ENCODE peak calls at places on chromosomes 16 and 17, in seven cellular contexts. X, G, D, N, R, C and K are unnamed samples.

GRCh38 chr17:68085751-68086445 is 50.4 kb downstream of the KPNA2 start:
- DNase-seq in X (no peak), G (no peak), D (no peak), N (no peak), R (no peak), C (no peak), K (no peak)

GRCh38 chr17:68556551-68556950 is 44.3 kb downstream of the PRKAR1A start:
- DNase-seq in X (no peak), G (no peak), D (no peak), N (no peak), R (no peak), C (no peak), K (no peak)

GRCh38 chr16:70774261-70774660 is 26.7 kb downstream of the VAC14 start:
- DNase-seq in X (no peak), G (no peak), D (no peak), N (no peak), R (no peak), C (no peak), K (no peak)

GRCh38 chr17:50195196-50195865 is 6.1 kb downstream of the COL1A1 start:
- DNase-seq in X (no peak), G (no peak), D (no peak), N (no peak), R (peak; percentile 73), C (no peak), K (peak; percentile 47)

GRCh38 chr17:82859431-82860403 is 19.9 kb upstream of the ZNF750 start:
- DNase-seq in X (peak; percentile 49), G (no peak), D (no peak), N (no peak), R (peak; percentile 86), C (peak; percentile 93), K (no peak)

GRCh38 chr17:33192961-33193911 is 99.9 kb downstream of the ASIC2 start:
- DNase-seq in X (no peak), G (no peak), D (no peak), N (no peak), R (peak; percentile 89), C (no peak), K (no peak)

GRCh38 chr17:56594528-56595418 is 1.3 kb downstream of the NOG start:
- DNase-seq in X (no peak), G (no peak), D (no peak), N (no peak), R (peak; percentile 30), C (peak; percentile 60), K (no peak)

GRCh38 chr16:68790130-68790761 is 53.1 kb upstream of the TANGO6 start:
- DNase-seq in X (no peak), G (no peak), D (no peak), N (no peak), R (peak; percentile 94), C (peak; percentile 97), K (no peak)

GRCh38 chr16:59116744-59117143 is 382.6 kb upstream of the GOT2 start:
- DNase-seq in X (no peak), G (no peak), D (no peak), N (no peak), R (no peak), C (no peak), K (no peak)

GRCh38 chr16:68257906-68258800 is 6.2 kb upstream of the SLC7A6 start:
- DNase-seq in X (no peak), G (no peak), D (no peak), N (no peak), R (peak; percentile 35), C (peak; percentile 96), K (no peak)

GRCh38 chr17:14784997-14785696 is 480.0 kb downstream of the PMP22 start:
- DNase-seq in X (peak; percentile 4), G (no peak), D (no peak), N (no peak), R (no peak), C (no peak), K (peak; percentile 61)

GRCh38 chr16:85413713-85414663 is 199.1 kb upstream of the GSE1 start:
- DNase-seq in X (no peak), G (no peak), D (no peak), N (no peak), R (no peak), C (no peak), K (no peak)

GRCh38 chr17:32156656-32157055 is 14.4 kb downstream of the RHOT1 start:
- DNase-seq in X (no peak), G (no peak), D (no peak), N (no peak), R (no peak), C (no peak), K (no peak)

GRCh38 chr16:58022601-58023371 is 2.8 kb upstream of the MMP15 start:
- DNase-seq in X (no peak), G (no peak), D (peak; percentile 80), N (peak; percentile 80), R (peak; percentile 73), C (no peak), K (peak; percentile 66)

GRCh38 chr16:81237282-81237681 is 1.2 kb upstream of the BCO1 start:
- DNase-seq in X (no peak), G (no peak), D (peak; percentile 66), N (peak; percentile 78), R (peak; percentile 86), C (no peak), K (peak; percentile 81)

GRCh38 chr16:9112844-9113186 is 21.4 kb downstream of the HAPSTR1 start:
- DNase-seq in X (no peak), G (no peak), D (no peak), N (no peak), R (no peak), C (no peak), K (no peak)

GRCh38 chr16:9112166-9112843 is 20.9 kb downstream of the HAPSTR1 start:
- DNase-seq in X (no peak), G (no peak), D (no peak), N (no peak), R (no peak), C (no peak), K (peak; percentile 38)

GRCh38 chr16:9114112-9114511 is 22.7 kb downstream of the HAPSTR1 start:
- DNase-seq in X (no peak), G (no peak), D (no peak), N (no peak), R (no peak), C (no peak), K (no peak)

GRCh38 chr16:9114842-9115241 is 23.4 kb downstream of the HAPSTR1 start:
- DNase-seq in X (no peak), G (no peak), D (no peak), N (no peak), R (no peak), C (no peak), K (no peak)

DNA sequence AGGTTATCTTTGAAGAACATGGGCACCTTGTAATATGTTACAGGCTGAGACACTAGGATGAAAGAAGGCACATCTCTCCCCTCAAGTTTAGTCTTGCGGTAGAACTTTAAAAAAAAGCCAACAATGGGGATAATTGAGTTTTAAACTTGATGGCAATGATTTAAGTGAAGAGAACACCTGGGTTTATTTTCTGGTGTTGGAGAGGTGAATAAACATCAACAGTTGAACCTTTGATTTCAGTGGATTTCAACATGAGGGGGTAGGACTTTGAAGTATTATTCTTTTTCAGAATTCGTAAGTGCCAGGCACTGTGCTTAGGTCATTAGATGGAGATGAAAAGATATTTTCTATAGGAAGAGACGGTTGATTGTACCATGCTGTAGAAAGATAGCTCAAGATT is 22.3 kb downstream of the HAPSTR1 start:
- DNase-seq in X (no peak), G (no peak), D (no peak), N (no peak), R (no peak), C (no peak), K (no peak)
- H3K4me1 ChIP-seq in X (peaks cover 66% of the 10 kb centered on the region), G (peaks cover 55% of the 10 kb centered on the region), D (peaks cover 70% of the 10 kb centered on the region), N (peaks cover 85% of the 10 kb centered on the region), R (peaks cover 14% of the 10 kb centered on the region), C (peaks cover 78% of the 10 kb centered on the region), K (peaks cover 9% of the 10 kb centered on the region)

GRCh38 chr16:88429387-88430184 is 23.5 kb upstream of the ZFPM1 start:
- DNase-seq in X (no peak), G (no peak), D (no peak), N (no peak), R (no peak), C (no peak), K (no peak)

GRCh38 chr16:88430185-88430523 is 22.9 kb upstream of the ZFPM1 start:
- DNase-seq in X (no peak), G (no peak), D (no peak), N (no peak), R (no peak), C (no peak), K (no peak)

GRCh38 chr16:88428156-88428555 is 24.9 kb upstream of the ZFPM1 start:
- DNase-seq in X (no peak), G (no peak), D (no peak), N (no peak), R (no peak), C (no peak), K (no peak)

GRCh38 chr16:88427376-88427775 is 25.7 kb upstream of the ZFPM1 start:
- DNase-seq in X (no peak), G (no peak), D (no peak), N (no peak), R (no peak), C (no peak), K (no peak)

DNA sequence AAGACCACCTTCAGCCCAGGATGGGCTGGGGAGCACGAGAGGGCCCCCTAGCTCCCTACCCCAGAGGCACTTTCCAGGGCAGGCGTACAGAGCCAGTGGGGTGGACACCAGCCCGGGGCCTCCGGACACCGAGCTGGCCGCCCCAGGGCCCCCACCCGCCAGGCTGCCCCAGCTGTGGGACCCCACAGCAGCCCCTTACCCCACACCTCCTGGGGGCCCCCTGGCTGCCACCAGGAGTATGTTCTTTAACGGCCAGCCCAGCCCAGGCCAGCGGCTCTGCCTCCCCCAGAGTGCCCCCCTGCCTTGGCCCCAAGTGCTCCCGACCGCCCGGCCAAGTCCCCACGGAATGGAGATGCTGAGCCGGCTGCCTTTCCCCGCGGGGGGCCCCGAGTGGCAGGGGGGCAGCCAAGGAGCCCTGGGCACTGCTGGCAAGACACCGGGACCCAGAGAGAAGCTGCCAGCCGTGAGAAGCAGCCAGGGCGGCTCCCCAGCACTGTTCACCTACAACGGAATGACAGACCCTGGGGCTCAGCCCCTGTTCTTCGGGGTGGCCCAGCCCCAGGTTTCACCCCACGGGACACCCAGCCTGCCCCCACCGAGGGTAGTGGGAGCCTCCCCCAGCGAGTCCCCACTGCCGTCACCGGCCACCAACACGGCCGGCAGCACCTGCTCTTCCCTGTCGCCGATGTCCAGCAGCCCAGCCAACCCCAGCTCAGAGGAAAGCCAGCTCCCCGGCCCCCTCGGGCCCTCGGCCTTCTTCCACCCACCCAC is 24.3 kb upstream of the ZFPM1 start:
- DNase-seq in X (no peak), G (no peak), D (no peak), N (no peak), R (no peak), C (no peak), K (no peak)
- TF ChIP-seq CTCF in X (no peak), G (no peak), D (no peak), N (no peak), R (no peak), C (peak; percentile 39), K (no peak)

GRCh38 chr16:2009791-2010510 is at the start of gene ZNF598:
- DNase-seq in X (peak; percentile 72), G (no peak), D (peak; percentile 87), N (peak; percentile 88), R (peak; percentile 85), C (peak; percentile 52), K (peak; percentile 88)
- H3K4me1 ChIP-seq in X (peaks cover 50% of the 10 kb centered on the region), G (peaks cover 28% of the 10 kb centered on the region), D (peaks cover 32% of the 10 kb centered on the region), N (peaks cover 48% of the 10 kb centered on the region), R (peaks cover 16% of the 10 kb centered on the region), C (peaks cover 27% of the 10 kb centered on the region), K (peaks cover 25% of the 10 kb centered on the region)

GRCh38 chr17:42124256-42124655 is 1.7 kb downstream of the HSPB9 start:
- DNase-seq in X (no peak), G (no peak), D (no peak), N (no peak), R (no peak), C (no peak), K (no peak)
- TF ChIP-seq CTCF in X (no peak), G (no peak), D (no peak), N (no peak), R (no peak), C (no peak), K (no peak)

GRCh38 chr17:43475494-43476089 is 8.2 kb upstream of the DHX8 start:
- DNase-seq in X (no peak), G (no peak), D (no peak), N (no peak), R (no peak), C (no peak), K (peak; percentile 73)
- H3K4me1 ChIP-seq in X (no peaks in the 10 kb centered on the region), G (no peaks in the 10 kb centered on the region), D (no peaks in the 10 kb centered on the region), N (no peaks in the 10 kb centered on the region), R (no peaks in the 10 kb centered on the region), C (no peaks in the 10 kb centered on the region), K (no peaks in the 10 kb centered on the region)